ENCODE peak calls at places on chromosomes 13 and 19, in six cellular contexts. M is tibial nerve; E is thoracic aorta; X is GM23338; J is heart right ventricle; B is naive thymus-derived CD4-positive, alpha-beta T cell. N is an unnamed sample. For H3K27me3 and H3K4me1, the result is how much of the 10 kb centered on the place peaks cover.

GRCh38 chr19:49151339-49152217 is 3.6 kb downstream of the HRC start:
- DNase-seq in E (no peak), M (peak), B (no peak), J (peak), X (peak), N (no peak)

GRCh38 chr19:21709464-21709863 is 57.9 kb downstream of the ZNF100 start:
- DNase-seq in J (no peak), B (no peak), M (no peak), X (no peak), E (no peak), N (no peak)

GRCh38 chr13:50326746-50327145 is 311.5 kb downstream of the KCNRG start:
- DNase-seq in X (no peak), J (no peak), E (no peak), M (no peak), B (no peak), N (no peak)

GRCh38 chr13:19606152-19606551 is 27.3 kb upstream of the MPHOSPH8 start:
- DNase-seq in X (no peak), M (no peak), B (no peak), J (no peak), E (no peak), N (no peak)

GRCh38 chr19:52648336-52648990 is 10.3 kb upstream of the ZNF83 start:
- DNase-seq in X (no peak), J (no peak), E (no peak), M (no peak), B (no peak), N (no peak)

GRCh38 chr13:98925949-98926348 is 51.9 kb downstream of the DOCK9 start:
- DNase-seq in X (peak), B (no peak), J (no peak), E (no peak), M (no peak), N (no peak)

GRCh38 chr13:61965756-61966155 is 550.1 kb upstream of the PCDH20 start:
- DNase-seq in J (no peak), B (no peak), E (no peak), X (no peak), M (no peak), N (no peak)

GRCh38 chr13:29429496-29429895 is 166.0 kb downstream of the SLC7A1 start:
- DNase-seq in J (no peak), B (no peak), X (no peak), E (no peak), M (no peak), N (no peak)

GRCh38 chr19:48698046-48698445 is 2.3 kb downstream of the FUT2 start:
- DNase-seq in M (no peak), E (no peak), J (no peak), B (no peak), X (no peak), N (no peak)

GRCh38 chr13:46686171-46686570 is 110.8 kb downstream of the ESD start:
- DNase-seq in M (no peak), B (no peak), E (no peak), J (no peak), X (no peak), N (no peak)

GRCh38 chr13:48567521-48568331 is 34.8 kb upstream of the RCBTB2 start:
- DNase-seq in J (peak), X (no peak), E (no peak), B (no peak), M (no peak), N (no peak)

GRCh38 chr13:114015608-114016295 is 41.9 kb upstream of the C13orf46 start:
- DNase-seq in B (no peak), X (no peak), J (peak), M (peak), E (no peak), N (no peak)

GRCh38 chr19:23525265-23525862 is 130.1 kb upstream of the ZNF91 start:
- DNase-seq in J (no peak), B (no peak), M (no peak), X (peak), E (no peak), N (no peak)

GRCh38 chr13:24699541-24699940 is 19.3 kb downstream of the ATP12A start:
- DNase-seq in J (no peak), E (no peak), X (no peak), M (no peak), B (no peak), N (no peak)

GRCh38 chr13:97540696-97541095 is 106.7 kb downstream of the RAP2A start:
- DNase-seq in B (no peak), E (no peak), J (no peak), X (no peak), M (no peak), N (no peak)

GRCh38 chr13:110520431-110521295 is 40.9 kb downstream of the RAB20 start:
- DNase-seq in J (peak), X (no peak), B (no peak), E (peak), M (peak), N (peak)

GRCh38 chr13:95641961-95642621 is 2.4 kb downstream of the DZIP1 start:
- DNase-seq in J (no peak), E (no peak), M (no peak), B (no peak), X (peak), N (no peak)

GRCh38 chr13:50344717-50345116 is 329.5 kb downstream of the KCNRG start:
- DNase-seq in E (no peak), J (no peak), X (no peak), B (no peak), M (no peak), N (no peak)

GRCh38 chr13:51849145-51850101 is 4.4 kb upstream of the TMEM272 start:
- DNase-seq in E (no peak), X (peak), B (no peak), M (no peak), J (no peak), N (no peak)

GRCh38 chr13:74945637-74946036 is 536.3 kb downstream of the TBC1D4 start:
- DNase-seq in M (no peak), B (no peak), E (no peak), X (no peak), J (no peak), N (no peak)

GRCh38 chr19:31648347-31648746 is 299.1 kb upstream of the TSHZ3 start:
- DNase-seq in M (no peak), E (no peak), J (no peak), B (no peak), X (no peak), N (no peak)

GRCh38 chr19:19745496-19746285 is 12.8 kb upstream of the ZNF14 start:
- DNase-seq in X (no peak), E (no peak), M (no peak), B (no peak), J (no peak), N (peak)

GRCh38 chr13:51581148-51581820 is 3.0 kb upstream of the WDFY2 start:
- DNase-seq in X (no peak), J (no peak), B (no peak), M (no peak), E (no peak), N (no peak)

GRCh38 chr19:18832331-18833140 is 777 bp downstream of the UPF1 start:
- DNase-seq in E (no peak), M (no peak), B (no peak), X (peak), J (no peak), N (no peak)

GRCh38 chr13:104204177-104204576 is 1138.0 kb upstream of the SLC10A2 start:
- DNase-seq in M (no peak), X (peak), B (no peak), J (no peak), E (no peak), N (no peak)

GRCh38 chr13:27079421-27079958 is 92.1 kb downstream of the USP12 start:
- DNase-seq in M (no peak), X (peak), E (no peak), B (no peak), J (no peak), N (no peak)

DNA sequence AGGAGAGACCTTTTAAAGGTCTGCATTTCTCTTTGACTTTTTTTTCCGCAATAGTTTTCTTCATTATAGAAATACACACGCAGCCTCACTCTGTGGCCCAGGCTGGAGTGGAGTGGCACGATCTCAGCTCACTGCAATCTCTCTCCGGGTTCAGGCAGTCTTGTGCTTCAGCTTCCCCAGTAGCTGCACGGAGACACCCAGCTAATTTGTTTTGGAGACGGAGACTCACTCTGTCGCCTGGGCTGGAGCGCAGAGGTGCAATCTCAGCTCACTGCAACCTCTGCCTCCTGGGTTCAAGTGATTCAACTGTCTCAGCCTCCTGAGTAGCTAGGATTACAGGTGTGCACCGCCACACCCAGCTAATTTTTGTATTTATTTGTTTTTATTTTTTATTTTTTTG is 11.7 kb upstream of the MKNK2 start:
- DNase-seq in J (no peak), M (no peak), X (no peak), B (no peak), E (no peak), N (no peak)
- H3K27ac ChIP-seq in J (no peak), M (peak), X (peak), B (peak), E (no peak), N (peak)

GRCh38 chr13:99990045-99990977 is 8.7 kb downstream of the ZIC2 start:
- DNase-seq in M (no peak), B (no peak), J (no peak), E (no peak), X (peak), N (peak)

GRCh38 chr13:99987180-99988047 is 5.8 kb downstream of the ZIC2 start:
- DNase-seq in J (no peak), E (no peak), B (no peak), M (no peak), X (peak), N (no peak)

GRCh38 chr13:99986751-99987150 is 5.2 kb downstream of the ZIC2 start:
- DNase-seq in J (no peak), X (peak), M (no peak), B (no peak), E (no peak), N (no peak)

GRCh38 chr13:99989376-99990044 is 7.9 kb downstream of the ZIC2 start:
- DNase-seq in E (no peak), J (no peak), X (peak), B (no peak), M (no peak), N (no peak)

DNA sequence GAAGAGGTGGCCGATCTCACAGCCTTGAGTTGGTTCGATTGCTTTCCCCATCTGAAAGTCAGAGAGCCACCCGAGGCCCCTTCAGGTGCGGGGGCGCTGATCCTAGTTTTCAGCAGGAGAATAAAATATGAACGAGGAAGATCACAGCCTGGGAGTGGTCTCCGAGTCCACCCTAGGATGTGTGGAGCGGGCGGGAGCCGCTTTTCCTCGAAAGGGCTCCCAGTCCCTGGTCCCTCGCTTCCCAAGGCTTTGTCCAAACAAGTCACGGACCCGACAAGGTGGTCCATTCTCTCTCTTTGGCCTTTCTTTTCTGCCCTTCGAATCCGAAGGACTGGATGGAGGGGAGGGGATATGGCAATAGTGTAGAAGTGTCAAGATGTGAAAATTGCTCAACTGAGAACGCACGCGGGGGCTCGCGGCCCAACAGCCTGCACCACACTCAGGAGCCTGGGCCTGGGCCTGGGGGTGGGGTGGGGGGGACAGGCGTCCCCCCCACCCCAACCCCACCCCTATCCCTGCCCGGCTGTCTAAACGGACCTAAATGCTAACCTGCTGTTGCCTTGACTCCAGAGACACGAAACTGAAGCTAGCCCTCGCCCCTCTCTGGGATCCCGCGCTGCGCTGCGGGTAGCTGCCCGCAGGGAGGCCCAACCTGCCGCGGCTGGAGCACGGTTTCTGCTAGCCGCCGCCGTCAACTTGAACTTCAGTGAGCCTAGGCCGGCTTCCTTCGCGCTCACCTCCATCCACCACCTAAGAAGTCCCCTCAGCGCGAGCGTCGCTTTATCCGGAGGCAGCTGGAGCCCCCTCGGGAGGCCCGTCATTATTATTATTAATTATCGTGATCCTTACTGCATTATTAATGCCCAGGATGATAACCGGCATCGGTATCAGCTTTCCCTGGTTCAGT is 7.1 kb downstream of the ZIC2 start:
- DNase-seq in B (no peak), E (no peak), X (peak), M (no peak), J (no peak), N (no peak)
- H3K27me3 ChIP-seq in B (half or more), E (half or more), X (half or more), M (half or more), J (half or more), N (half or more)

GRCh38 chr19:38671654-38672053 is 24.2 kb downstream of the ACTN4 start:
- DNase-seq in X (no peak), B (no peak), E (no peak), J (no peak), M (no peak), N (no peak)
- H3K4me1 ChIP-seq in X (half or more), B (under half), E (half or more), J (half or more), M (under half), N (half or more)

GRCh38 chr13:37686501-37686900 is 87.9 kb upstream of the POSTN start:
- DNase-seq in M (no peak), J (no peak), E (no peak), X (no peak), B (no peak), N (no peak)
- H3K27ac ChIP-seq in M (no peak), J (no peak), E (no peak), X (no peak), B (no peak), N (no peak)

GRCh38 chr13:112097770-112098169 is 30.8 kb downstream of the SOX1 start:
- DNase-seq in E (no peak), J (no peak), B (no peak), M (no peak), X (no peak), N (no peak)
- H3K27me3 ChIP-seq in E (under half), J (under half), B (under half), M (under half), X (under half), N (under half)

DNA sequence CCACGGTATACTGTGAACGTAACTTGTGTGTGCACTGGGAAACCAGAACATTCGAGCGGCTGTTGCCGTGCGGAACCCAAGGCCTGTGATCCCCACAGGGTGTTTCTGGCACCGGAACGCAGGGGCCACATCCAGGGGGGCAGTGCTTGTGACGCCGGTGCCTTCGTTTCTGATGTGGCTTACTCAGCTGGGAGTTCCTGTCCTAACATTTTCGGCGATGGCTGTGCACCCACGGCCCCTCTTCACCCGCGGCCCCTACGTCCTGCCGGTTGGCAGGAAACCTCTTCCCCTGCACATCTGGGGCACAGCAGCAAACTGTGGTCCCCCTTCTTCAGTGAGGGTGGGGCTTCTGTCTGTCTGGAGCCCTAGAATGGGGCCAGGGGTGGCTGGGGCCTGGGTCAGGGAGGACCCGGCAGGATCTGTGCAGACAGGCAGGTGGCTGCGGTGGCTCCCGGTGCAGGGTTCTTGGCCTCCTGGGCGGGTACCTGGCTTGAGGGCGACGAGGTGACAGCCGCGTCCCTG is 26.2 kb downstream of the CSNK1G2 start:
- DNase-seq in E (no peak), M (no peak), X (no peak), B (peak), J (no peak), N (no peak)
- H3K4me1 ChIP-seq in E (under half), M (under half), X (under half), B (under half), J (under half), N (under half)

GRCh38 chr13:106398289-106398688 is 137.2 kb downstream of the EFNB2 start:
- DNase-seq in X (no peak), M (no peak), B (no peak), E (no peak), J (no peak), N (no peak)

GRCh38 chr13:106391271-106391670 is 144.2 kb downstream of the EFNB2 start:
- DNase-seq in M (no peak), J (no peak), B (no peak), E (no peak), X (no peak), N (no peak)

GRCh38 chr13:106390360-106390759 is 145.1 kb downstream of the EFNB2 start:
- DNase-seq in X (no peak), B (no peak), J (no peak), M (no peak), E (no peak), N (no peak)

DNA sequence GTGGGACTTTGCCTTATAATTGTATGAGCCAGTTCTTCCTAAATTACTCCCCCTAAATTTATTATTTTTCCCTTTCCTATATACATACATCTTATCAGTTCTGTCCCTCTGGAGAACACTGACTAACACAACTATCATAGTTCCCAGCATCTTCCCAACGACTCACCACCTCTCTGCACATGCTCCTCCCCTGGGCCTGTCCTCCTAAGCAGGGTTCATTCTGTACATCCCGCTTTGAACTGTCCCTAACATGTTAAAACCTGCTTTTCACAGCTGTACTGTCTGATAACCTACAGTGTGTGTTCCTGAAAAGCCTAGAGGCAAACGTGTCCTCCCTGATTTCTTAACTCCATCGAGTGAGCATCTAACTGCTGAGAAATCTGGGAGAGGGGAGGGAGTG is 141.7 kb downstream of the EFNB2 start:
- DNase-seq in X (no peak), E (no peak), B (no peak), J (no peak), M (no peak), N (no peak)
- H3K27ac ChIP-seq in X (no peak), E (no peak), B (no peak), J (no peak), M (no peak), N (no peak)

GRCh38 chr13:44379885-44380284 is 6.3 kb downstream of the SERP2 start:
- DNase-seq in J (no peak), X (no peak), E (no peak), B (no peak), M (no peak), N (no peak)
- H3K27me3 ChIP-seq in J (under half), X (under half), E (under half), B (under half), M (under half), N (under half)

GRCh38 chr19:5291588-5292193 is 48.9 kb downstream of the PTPRS start:
- DNase-seq in E (no peak), X (no peak), J (no peak), M (no peak), B (no peak), N (no peak)

GRCh38 chr19:5287066-5287465 is 53.5 kb downstream of the PTPRS start:
- DNase-seq in J (no peak), E (no peak), B (no peak), X (no peak), M (no peak), N (no peak)

GRCh38 chr19:5290336-5291262 is 50.0 kb downstream of the PTPRS start:
- DNase-seq in X (no peak), B (no peak), J (no peak), M (no peak), E (no peak), N (no peak)

GRCh38 chr19:5288347-5288739 is 52.3 kb downstream of the PTPRS start:
- DNase-seq in M (no peak), B (no peak), J (no peak), E (no peak), X (no peak), N (no peak)

DNA sequence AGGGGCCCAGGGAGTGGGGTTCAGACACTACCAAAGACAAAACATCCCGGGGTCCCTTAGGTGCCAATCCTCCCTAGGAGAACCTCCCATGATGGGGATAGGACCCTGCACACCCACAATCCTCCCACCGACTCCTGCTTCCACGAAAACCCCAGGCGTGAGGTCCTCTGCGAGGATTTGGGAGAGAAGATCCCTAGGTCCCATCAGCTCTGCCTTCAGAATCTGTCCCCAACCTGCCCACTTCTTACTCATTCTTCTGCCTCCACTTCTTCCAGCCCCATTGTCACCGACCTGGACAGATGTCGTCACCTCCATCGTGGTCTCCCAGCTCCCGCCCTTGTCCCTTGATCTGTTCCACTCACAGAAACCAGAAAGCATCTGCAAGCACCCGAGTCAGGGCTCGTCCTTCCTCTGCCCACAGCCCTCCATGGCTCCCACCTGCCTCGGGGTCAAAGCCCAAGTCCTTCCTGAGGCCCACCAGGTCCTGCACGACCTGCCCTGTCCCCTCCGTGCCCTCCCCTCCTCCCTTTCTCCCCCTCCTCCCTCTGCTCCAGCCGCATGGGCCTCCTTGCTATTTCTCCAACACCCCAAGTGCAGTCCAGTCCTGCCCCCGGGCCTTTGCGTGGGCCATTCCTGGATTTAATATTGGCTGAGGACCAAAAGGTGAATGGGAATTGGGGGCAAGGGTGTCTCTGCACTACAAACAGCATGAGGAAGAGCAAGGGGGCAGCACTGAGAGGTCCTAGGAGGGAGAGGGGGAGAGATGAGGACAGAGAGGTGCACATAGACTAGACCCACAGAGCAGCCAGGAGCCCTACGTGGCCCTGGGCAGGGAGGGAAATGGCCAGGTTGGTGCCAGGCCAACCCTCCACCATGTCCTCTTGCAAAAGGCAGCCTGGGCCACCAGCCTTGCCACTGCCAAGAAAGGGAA is 51.3 kb downstream of the PTPRS start:
- DNase-seq in M (no peak), X (no peak), E (no peak), B (no peak), J (no peak), N (no peak)
- H3K4me1 ChIP-seq in M (under half), X (under half), E (under half), B (under half), J (under half), N (half or more)

N was measured in right atrium auricular region.